ENCODE peak calls at places on chromosomes 4 and X, in four cellular contexts. T is ascending aorta, I is tibial nerve, N is ovary. O is an unnamed sample.

GRCh38 chr4:186169942-186170802 is 21.2 kb upstream of the CYP4V2 start:
- DNase-seq in N (no peak), I (no peak), T (no peak), O (no peak)

GRCh38 chrX:39067866-39068265 is 266.6 kb downstream of the MID1IP1 start:
- DNase-seq in N (no peak), T (no peak), I (no peak), O (no peak)

GRCh38 chrX:154021131-154021611 is 1.5 kb upstream of the IRAK1 start:
- DNase-seq in T (no peak), N (no peak), I (no peak), O (no peak)

GRCh38 chr4:118941149-118941548 is 52.5 kb downstream of the SYNPO2 start:
- DNase-seq in N (no peak), T (no peak), I (peak; percentile 24), O (no peak)

GRCh38 chr4:62670509-62670908 is 1470.4 kb downstream of the ADGRL3 start:
- DNase-seq in I (no peak), T (no peak), N (no peak), O (no peak)

GRCh38 chr4:133154725-133155124 is 5.6 kb downstream of the PCDH10 start:
- DNase-seq in I (no peak), T (no peak), N (no peak), O (peak; percentile 33)

GRCh38 chr4:40322853-40323252 is 12.3 kb upstream of the CHRNA9 start:
- DNase-seq in I (no peak), N (no peak), T (no peak), O (no peak)

GRCh38 chr4:180947421-180947820 is 1295.8 kb upstream of the TENM3 start:
- DNase-seq in I (no peak), N (no peak), T (no peak), O (no peak)

GRCh38 chrX:31603411-31604120 is 531.7 kb upstream of the FTHL17 start:
- DNase-seq in T (no peak), I (no peak), N (no peak), O (no peak)

GRCh38 chrX:31606796-31607195 is 535.0 kb upstream of the FTHL17 start:
- DNase-seq in T (no peak), I (no peak), N (no peak), O (no peak)

GRCh38 chrX:31604629-31605221 is 532.9 kb upstream of the FTHL17 start:
- DNase-seq in N (no peak), I (no peak), T (no peak), O (no peak)

GRCh38 chrX:31608651-31609050 is 536.8 kb upstream of the FTHL17 start:
- DNase-seq in N (no peak), T (no peak), I (no peak), O (no peak)

GRCh38 chrX:31609130-31609529 is 537.3 kb upstream of the FTHL17 start:
- DNase-seq in T (no peak), I (no peak), N (no peak), O (no peak)
- TF ChIP-seq CTCF in T (no peak), I (no peak), N (no peak), O (no peak)

GRCh38 chrX:151675121-151675746 is 20.0 kb upstream of the PRRG3 start:
- DNase-seq in I (no peak), T (no peak), N (no peak), O (peak; percentile 16)

GRCh38 chrX:151680805-151681204 is 14.5 kb upstream of the PRRG3 start:
- DNase-seq in I (no peak), N (no peak), T (no peak), O (peak; percentile 76)

GRCh38 chrX:151679798-151680427 is 15.3 kb upstream of the PRRG3 start:
- DNase-seq in N (no peak), I (no peak), T (no peak), O (no peak)
- TF ChIP-seq CTCF in N (no peak), I (no peak), T (no peak), O (no peak)

GRCh38 chrX:107630031-107630689 is 1.9 kb downstream of the PRPS1 start:
- DNase-seq in I (no peak), T (no peak), N (no peak), O (no peak)

GRCh38 chrX:107628662-107629532 is 587 bp downstream of the PRPS1 start:
- DNase-seq in N (peak; percentile 45), T (no peak), I (no peak), O (peak; percentile 18)

GRCh38 chrX:107626916-107627315 is 1.4 kb upstream of the PRPS1 start:
- DNase-seq in I (no peak), T (no peak), N (no peak), O (no peak)

GRCh38 chrX:107627792-107628661 is at the start of gene PRPS1:
- DNase-seq in N (peak; percentile 88), I (peak; percentile 81), T (peak; percentile 77), O (peak; percentile 83)

GRCh38 chrX:107629533-107629909 is 1.2 kb downstream of the PRPS1 start:
- DNase-seq in N (no peak), I (no peak), T (no peak), O (no peak)
- TF ChIP-seq CTCF in N (no peak), I (no peak), T (no peak), O (no peak)

GRCh38 chr4:49036528-49036927 is 50.5 kb downstream of the CWH43 start:
- DNase-seq in I (no peak), T (no peak), N (no peak), O (no peak)

DNA sequence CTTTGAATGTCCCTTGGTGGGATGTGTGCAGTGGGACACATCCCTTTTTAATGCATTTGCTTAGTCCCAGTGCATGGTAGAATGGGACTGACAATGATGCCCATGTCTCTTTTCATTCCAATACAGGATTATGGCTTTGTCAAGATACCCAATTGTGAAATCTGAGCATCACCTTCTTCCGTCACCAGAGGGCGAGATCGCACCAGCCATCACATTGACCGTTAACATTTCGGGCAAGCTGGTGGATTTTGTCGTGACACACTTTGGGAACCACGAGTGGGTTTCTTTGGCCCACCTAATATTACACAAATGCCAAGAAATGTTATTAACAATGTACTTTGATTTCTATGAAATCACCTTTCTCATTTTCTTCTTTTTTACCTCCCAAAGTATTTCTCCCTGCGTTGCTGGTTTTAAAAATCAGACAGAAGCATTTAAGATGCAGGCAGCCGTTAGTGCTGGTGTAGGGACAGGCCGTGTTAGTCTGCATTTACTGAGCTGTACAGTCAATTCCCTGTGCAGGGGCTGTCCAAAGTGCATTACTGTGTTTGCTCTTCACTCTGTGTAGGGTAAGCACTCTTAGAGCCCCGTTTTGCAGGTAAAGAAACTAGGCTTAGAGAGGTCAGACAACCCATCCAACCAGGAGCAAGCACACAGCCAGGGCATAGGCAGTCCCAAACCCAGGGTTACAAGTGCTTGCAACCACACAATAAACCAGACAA is 46.5 kb downstream of the CWH43 start:
- DNase-seq in N (peak; percentile 37), T (no peak), I (no peak), O (no peak)
- TF ChIP-seq CTCF in N (no peak), T (no peak), I (peak; percentile 9), O (no peak)

GRCh38 chrX:57929373-57929772 is 19.1 kb upstream of the ZXDA start:
- DNase-seq in I (no peak), N (no peak), T (no peak), O (no peak)
- TF ChIP-seq CTCF in I (peak; percentile 35), N (no peak), T (no peak), O (peak; percentile 24)

DNA sequence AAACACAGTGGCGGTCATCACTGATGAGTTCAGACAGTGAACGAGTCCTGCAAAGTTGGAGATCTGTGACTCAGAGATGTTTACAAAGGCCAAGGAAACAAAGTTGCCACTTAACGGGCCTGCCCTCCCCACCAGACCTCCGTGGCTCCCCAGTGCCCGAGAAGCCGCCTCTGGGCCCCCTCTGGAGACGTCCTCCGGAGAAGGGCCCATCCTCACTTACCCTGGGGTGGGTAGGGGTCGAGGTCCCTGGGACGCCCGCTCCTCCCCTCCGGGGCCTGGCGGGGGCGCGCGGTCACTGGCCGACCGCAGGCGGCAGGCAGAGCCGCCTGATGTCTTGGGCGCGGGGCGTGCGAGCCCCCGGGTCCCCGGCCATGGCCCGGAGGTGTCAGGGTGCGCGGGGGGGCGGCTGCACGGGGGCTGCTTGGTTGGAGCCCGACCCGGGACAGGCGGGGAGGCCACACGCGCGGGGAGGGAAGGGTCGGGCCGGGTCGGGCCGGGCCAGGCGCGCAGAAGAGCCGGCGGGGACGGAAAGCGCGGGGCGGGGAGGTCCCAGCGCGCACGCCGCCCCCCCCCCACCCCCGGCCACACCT is 590 bp downstream of the DHRSX start:
- DNase-seq in T (no peak), I (no peak), N (peak; percentile 60), O (peak; percentile 68)
- TF ChIP-seq CTCF in T (no peak), I (peak; percentile 8), N (no peak), O (no peak)

GRCh38 chr4:24544208-24544607 is 40.1 kb downstream of the DHX15 start:
- DNase-seq in I (no peak), T (no peak), N (no peak), O (no peak)
- TF ChIP-seq CTCF in I (no peak), T (no peak), N (no peak), O (no peak)